ENCODE peak calls at places on chromosomes 12 and 14, in four cellular contexts. G is IMR-90, Z is H9, X is H1. E is an unnamed sample.
A peak's percentile ranks its signal among the peaks of the same experiment; 100 is the strongest.

GRCh38 chr14:95096476-95096875 is 60.9 kb downstream of the DICER1 start:
- DNase-seq in G (no peak), Z (no peak), X (no peak), E (no peak)

GRCh38 chr14:64536488-64537245 is 3.9 kb upstream of the HSPA2 start:
- DNase-seq in G (peak; percentile 46), Z (no peak), X (no peak), E (peak; percentile 66)

GRCh38 chr14:39218171-39218769 is 15.4 kb upstream of the MIA2 start:
- DNase-seq in G (peak; percentile 14), Z (no peak), X (no peak), E (no peak)

GRCh38 chr12:75923964-75924666 is 107.5 kb downstream of the PHLDA1 start:
- DNase-seq in G (no peak), Z (no peak), X (no peak), E (peak; percentile 71)

GRCh38 chr14:92108345-92109254 is 2.2 kb upstream of the ATXN3 start:
- DNase-seq in G (no peak), Z (peak; percentile 87), X (no peak), E (no peak)

GRCh38 chr14:91399868-91400640 is 17.6 kb downstream of the CCDC88C start:
- DNase-seq in G (no peak), Z (peak; percentile 43), X (no peak), E (no peak)

GRCh38 chr12:54016478-54016964 is 7.7 kb downstream of the HOXC8 start:
- DNase-seq in G (peak; percentile 11), Z (no peak), X (no peak), E (peak; percentile 93)

GRCh38 chr12:69476276-69477017 is 6.3 kb downstream of the FRS2 start:
- DNase-seq in G (no peak), Z (no peak), X (no peak), E (peak; percentile 32)

GRCh38 chr12:55795950-55796349 is 21.6 kb downstream of the SARNP start:
- DNase-seq in G (no peak), Z (no peak), X (no peak), E (no peak)

GRCh38 chr12:31257784-31258183 is 68.2 kb downstream of the SINHCAF start:
- DNase-seq in G (no peak), Z (no peak), X (no peak), E (no peak)

GRCh38 chr14:69049675-69050074 is 70.6 kb upstream of the ACTN1 start:
- DNase-seq in G (peak; percentile 93), Z (no peak), X (no peak), E (peak; percentile 88)

GRCh38 chr14:40899435-40899834 is 707.2 kb upstream of the LRFN5 start:
- DNase-seq in G (no peak), Z (no peak), X (no peak), E (no peak)

GRCh38 chr12:56040151-56040550 is 1.6 kb upstream of the RPS26 start:
- DNase-seq in G (no peak), Z (no peak), X (no peak), E (no peak)

GRCh38 chr12:12528361-12529092 is 34.1 kb downstream of the DUSP16 start:
- DNase-seq in G (no peak), Z (no peak), X (no peak), E (no peak)

GRCh38 chr14:65032319-65032718 is 45.6 kb downstream of the FNTB start:
- DNase-seq in G (no peak), Z (no peak), X (no peak), E (no peak)

GRCh38 chr12:129531004-129531403 is 372.8 kb downstream of the TMEM132D start:
- DNase-seq in G (no peak), Z (peak; percentile 72), X (peak; percentile 50), E (no peak)

GRCh38 chr12:81439344-81439743 is 319.8 kb downstream of the PPFIA2 start:
- DNase-seq in G (no peak), Z (no peak), X (no peak), E (no peak)

GRCh38 chr12:64528616-64529015 is 76.7 kb downstream of the TBK1 start:
- DNase-seq in G (peak; percentile 20), Z (no peak), X (no peak), E (no peak)

GRCh38 chr14:76086636-76087035 is 65.1 kb upstream of the GPATCH2L start:
- DNase-seq in G (no peak), Z (no peak), X (no peak), E (no peak)

GRCh38 chr14:24605435-24606190 is 3.9 kb downstream of the GZMH start:
- DNase-seq in G (no peak), Z (peak; percentile 74), X (peak; percentile 21), E (no peak)

GRCh38 chr12:82426081-82426480 is 67.8 kb downstream of the METTL25 start:
- DNase-seq in G (no peak), Z (no peak), X (no peak), E (no peak)

DNA sequence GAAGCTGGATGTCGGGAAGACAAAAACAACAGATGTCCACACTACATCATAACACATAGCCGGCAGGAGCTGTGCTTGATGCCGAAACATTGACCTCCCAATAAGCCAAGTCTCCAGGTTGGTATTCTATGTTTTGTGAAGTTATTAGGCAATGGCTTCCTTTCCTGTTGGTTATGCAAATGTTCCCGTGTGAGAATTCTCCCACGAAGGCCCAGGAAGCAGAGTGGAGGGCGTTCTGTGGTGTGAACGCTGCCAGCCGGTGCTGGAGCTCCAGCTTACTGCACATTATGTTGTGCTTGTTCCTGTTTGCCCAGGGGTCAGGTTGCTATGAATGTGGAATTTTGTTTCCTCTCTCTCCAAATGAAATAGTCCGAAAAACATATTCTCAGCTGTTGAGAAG is 156.4 kb upstream of the HMGA2 start:
- DNase-seq in G (no peak), Z (no peak), X (no peak), E (no peak)
- H2BK15ac ChIP-seq in G (peak overlapping the region; percentile 91), Z (no peak overlapping the region), X (no peak overlapping the region), E (no peak overlapping the region)

GRCh38 chr14:23286904-23287479 is 1.1 kb upstream of the HOMEZ start:
- DNase-seq in G (no peak), Z (no peak), X (no peak), E (peak; percentile 49)

GRCh38 chr14:23286020-23286903 is at the start of gene HOMEZ:
- DNase-seq in G (peak; percentile 97), Z (peak; percentile 99), X (peak; percentile 89), E (peak; percentile 99)

GRCh38 chr14:23281247-23281646 is 4.7 kb downstream of the HOMEZ start:
- DNase-seq in G (no peak), Z (no peak), X (no peak), E (no peak)

GRCh38 chr14:23284654-23285529 is 1.0 kb downstream of the HOMEZ start:
- DNase-seq in G (peak; percentile 12), Z (no peak), X (no peak), E (peak; percentile 41)

DNA sequence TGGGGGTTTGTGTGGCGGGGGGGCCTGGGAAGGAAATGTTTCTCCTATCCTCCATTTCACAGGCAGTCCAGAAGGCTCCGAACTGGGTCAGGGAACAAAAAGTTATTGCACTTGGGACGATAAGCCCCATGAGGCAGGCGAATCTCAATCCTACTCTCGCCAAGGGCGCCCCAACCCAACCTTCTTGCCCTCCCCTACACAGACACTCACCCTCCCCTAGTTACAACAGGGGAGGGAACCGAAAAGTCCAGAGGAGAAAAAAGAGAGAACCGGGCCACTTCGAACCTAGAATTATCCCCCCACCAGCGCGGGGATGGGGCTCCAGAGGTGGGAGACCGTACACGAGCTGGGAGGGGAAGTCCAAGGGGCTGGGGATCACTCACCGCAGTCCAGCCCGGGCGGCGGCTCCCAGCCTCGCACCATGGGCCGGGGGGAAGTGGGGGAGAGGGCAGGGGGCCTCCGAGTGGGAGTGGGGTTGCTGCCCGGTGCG is 357 bp downstream of the HOMEZ start:
- DNase-seq in G (no peak), Z (no peak), X (no peak), E (no peak)
- H2BK5ac ChIP-seq in G (peak overlapping the region; percentile 26), Z (no peak overlapping the region), X (no peak overlapping the region), E (no peak overlapping the region)

GRCh38 chr12:111188436-111188835 is 180.5 kb downstream of the PHETA1 start:
- DNase-seq in G (no peak), Z (no peak), X (no peak), E (no peak)
- H2BK15ac ChIP-seq in G (no peak overlapping the region), Z (no peak overlapping the region), X (no peak overlapping the region), E (no peak overlapping the region)

GRCh38 chr14:66643344-66643743 is 135.4 kb downstream of the GPHN start:
- DNase-seq in G (peak; percentile 17), Z (no peak), X (no peak), E (no peak)
- H2BK5ac ChIP-seq in G (no peak overlapping the region), Z (no peak overlapping the region), X (no peak overlapping the region), E (no peak overlapping the region)

DNA sequence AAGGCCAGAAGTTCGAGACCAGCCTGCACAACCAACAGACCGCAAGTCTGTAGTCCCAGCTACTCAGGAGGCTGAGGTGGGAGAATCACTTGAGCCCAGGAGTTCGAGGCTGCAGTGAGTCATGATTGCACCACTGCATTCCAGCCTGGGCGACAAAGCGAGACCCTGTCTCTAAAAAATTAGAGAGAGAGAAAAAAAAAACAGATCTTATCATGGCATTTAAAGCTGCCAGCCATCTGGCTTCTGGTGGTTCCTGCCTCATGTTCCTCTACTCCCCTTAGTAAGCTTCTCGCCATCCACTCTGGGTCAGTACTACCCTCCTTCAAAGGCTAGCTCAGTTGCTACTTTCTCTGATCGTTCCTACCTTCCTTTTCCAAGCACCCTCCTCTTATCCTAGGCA is 16.1 kb downstream of the CLSTN3 start:
- DNase-seq in G (no peak), Z (no peak), X (no peak), E (no peak)
- H2BK15ac ChIP-seq in G (no peak overlapping the region), Z (no peak overlapping the region), X (no peak overlapping the region), E (no peak overlapping the region)

GRCh38 chr14:58428011-58428807 is 690 bp downstream of the KIAA0586 start:
- DNase-seq in G (peak; percentile 63), Z (no peak), X (no peak), E (peak; percentile 79)

GRCh38 chr14:58430156-58430555 is 2.6 kb downstream of the KIAA0586 start:
- DNase-seq in G (peak; percentile 82), Z (no peak), X (no peak), E (peak; percentile 78)

GRCh38 chr14:58426819-58427288 is 477 bp downstream of the TIMM9 start:
- DNase-seq in G (peak; percentile 65), Z (peak; percentile 72), X (peak; percentile 13), E (no peak)

DNA sequence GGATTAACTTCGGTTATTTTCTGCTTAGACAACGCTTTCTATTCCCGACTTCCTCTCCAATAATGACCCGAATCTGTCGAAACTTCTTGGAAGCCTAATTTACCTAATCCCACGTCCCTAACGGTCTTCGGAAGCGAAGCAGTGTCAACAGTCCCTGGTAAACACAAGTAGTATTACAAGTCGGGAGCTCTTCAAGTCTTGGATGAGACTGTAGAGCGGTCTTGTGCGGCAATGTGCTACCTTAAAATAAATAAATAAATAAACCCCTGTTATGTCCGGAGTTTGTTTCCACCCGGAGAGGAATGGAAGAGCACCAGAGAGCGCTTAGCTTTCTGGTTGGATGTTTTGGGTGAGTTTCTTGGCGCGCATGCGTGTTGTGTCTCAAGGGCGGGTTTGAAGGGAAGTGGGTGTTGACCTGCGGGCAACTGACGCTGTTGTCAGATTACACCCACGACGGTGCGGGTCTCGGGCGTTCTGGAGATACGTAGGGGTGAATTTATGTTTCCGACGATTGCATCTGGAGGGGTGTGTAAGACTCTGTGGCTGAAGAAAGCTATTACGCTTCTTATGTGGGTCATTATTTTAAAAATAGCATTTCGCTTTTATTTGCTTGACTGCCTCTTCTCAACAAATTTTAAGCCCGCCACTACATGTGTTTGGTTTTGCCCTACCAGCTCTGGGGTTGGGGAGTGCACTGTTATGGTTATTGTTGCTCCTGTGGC is at the start of the genes KIAA0586 and TIMM9:
- DNase-seq in G (peak; percentile 99), Z (peak; percentile 96), X (peak; percentile 84), E (peak; percentile 99)
- H2BK5ac ChIP-seq in G (peak within 1 kb of the TSS; percentile 96), Z (no peak within 1 kb of the TSS), X (peak within 1 kb of the TSS; percentile 9), E (no peak within 1 kb of the TSS)

E was measured in mesenchymal stem cell.